ENCODE peak calls at places on chromosomes 13 and 19, in six cellular contexts. One of them, this sample, is unnamed.

GRCh38 chr19:12969292-12969988 is at the start of gene DAND5:
- DNase-seq in ovary: no peak
- DNase-seq in CD8-positive, alpha-beta memory T cell: no peak
- DNase-seq in adrenal gland: peak; percentile 78
- DNase-seq in IMR-90: no peak
- DNase-seq in fibroblast of lung: no peak
- DNase-seq in this sample: no peak

GRCh38 chr19:6232567-6232966 is 47.2 kb downstream of the MLLT1 start:
- DNase-seq in adrenal gland: no peak
- DNase-seq in ovary: peak; percentile 26
- DNase-seq in fibroblast of lung: peak; percentile 94
- DNase-seq in CD8-positive, alpha-beta memory T cell: no peak
- DNase-seq in IMR-90: peak; percentile 88
- DNase-seq in this sample: no peak

GRCh38 chr13:21365574-21365973 is 93.5 kb downstream of the ZDHHC20 start:
- DNase-seq in fibroblast of lung: no peak
- DNase-seq in adrenal gland: no peak
- DNase-seq in ovary: no peak
- DNase-seq in CD8-positive, alpha-beta memory T cell: peak; percentile 31
- DNase-seq in IMR-90: no peak
- DNase-seq in this sample: no peak

GRCh38 chr13:50911051-50911690 is 1.6 kb downstream of the RNASEH2B start:
- DNase-seq in IMR-90: no peak
- DNase-seq in fibroblast of lung: peak; percentile 7
- DNase-seq in adrenal gland: no peak
- DNase-seq in CD8-positive, alpha-beta memory T cell: peak; percentile 26
- DNase-seq in ovary: no peak
- DNase-seq in this sample: no peak

GRCh38 chr19:42048992-42049391 is 21.0 kb downstream of the GRIK5 start:
- DNase-seq in ovary: no peak
- DNase-seq in IMR-90: no peak
- DNase-seq in CD8-positive, alpha-beta memory T cell: no peak
- DNase-seq in adrenal gland: no peak
- DNase-seq in fibroblast of lung: no peak
- DNase-seq in this sample: no peak

GRCh38 chr13:85521586-85521985 is 277.6 kb downstream of the SLITRK6 start:
- DNase-seq in CD8-positive, alpha-beta memory T cell: no peak
- DNase-seq in adrenal gland: no peak
- DNase-seq in IMR-90: no peak
- DNase-seq in fibroblast of lung: no peak
- DNase-seq in ovary: no peak
- DNase-seq in this sample: no peak

GRCh38 chr13:108915095-108915633 is 285.8 kb downstream of the MYO16 start:
- DNase-seq in ovary: no peak
- DNase-seq in adrenal gland: peak; percentile 42
- DNase-seq in CD8-positive, alpha-beta memory T cell: no peak
- DNase-seq in IMR-90: peak; percentile 50
- DNase-seq in fibroblast of lung: peak; percentile 35
- DNase-seq in this sample: no peak

GRCh38 chr19:18477042-18477760 is 39.3 kb upstream of the ISYNA1 start:
- DNase-seq in ovary: no peak
- DNase-seq in CD8-positive, alpha-beta memory T cell: no peak
- DNase-seq in IMR-90: no peak
- DNase-seq in adrenal gland: no peak
- DNase-seq in fibroblast of lung: no peak
- DNase-seq in this sample: no peak

GRCh38 chr19:21022996-21023395 is 2.5 kb downstream of the ZNF430 start:
- DNase-seq in adrenal gland: no peak
- DNase-seq in IMR-90: peak; percentile 66
- DNase-seq in fibroblast of lung: peak; percentile 85
- DNase-seq in CD8-positive, alpha-beta memory T cell: no peak
- DNase-seq in ovary: no peak
- DNase-seq in this sample: no peak

GRCh38 chr13:95184317-95184716 is 116.9 kb downstream of the ABCC4 start:
- DNase-seq in IMR-90: no peak
- DNase-seq in fibroblast of lung: no peak
- DNase-seq in adrenal gland: no peak
- DNase-seq in ovary: no peak
- DNase-seq in CD8-positive, alpha-beta memory T cell: no peak
- DNase-seq in this sample: no peak

GRCh38 chr13:111325941-111326620 is 5.6 kb downstream of the TEX29 start:
- DNase-seq in CD8-positive, alpha-beta memory T cell: no peak
- DNase-seq in fibroblast of lung: no peak
- DNase-seq in IMR-90: no peak
- DNase-seq in adrenal gland: no peak
- DNase-seq in ovary: no peak
- DNase-seq in this sample: no peak

DNA sequence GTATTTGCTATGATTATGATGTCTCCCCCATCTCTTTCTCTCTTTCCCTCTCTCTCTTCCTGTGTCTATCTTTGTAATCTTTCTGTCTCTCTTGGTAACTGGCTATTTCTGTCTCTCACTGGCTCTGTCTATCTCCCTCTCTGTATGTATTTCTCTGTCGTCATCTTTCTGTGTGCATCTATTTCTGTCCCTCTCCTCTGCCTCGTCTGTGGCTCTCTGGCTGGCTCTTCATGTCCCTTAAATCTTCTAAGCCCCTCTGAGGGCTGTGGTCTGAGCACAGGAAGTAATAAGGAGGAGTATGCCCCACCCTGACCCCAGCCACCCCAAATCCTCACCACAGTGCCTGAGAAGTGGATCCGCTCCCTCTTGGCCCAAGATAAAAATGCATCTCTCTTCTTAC is 104.4 kb downstream of the DNAJC15 start:
- DNase-seq in adrenal gland: no peak
- DNase-seq in fibroblast of lung: no peak
- DNase-seq in CD8-positive, alpha-beta memory T cell: peak; percentile 5
- DNase-seq in IMR-90: no peak
- DNase-seq in ovary: no peak
- DNase-seq in this sample: no peak
- H3K4me3 ChIP-seq in adrenal gland: no peak overlapping the region
- H3K4me3 ChIP-seq in fibroblast of lung: no peak overlapping the region
- H3K4me3 ChIP-seq in CD8-positive, alpha-beta memory T cell: no peak overlapping the region
- H3K4me3 ChIP-seq in IMR-90: no peak overlapping the region
- H3K4me3 ChIP-seq in ovary: no peak overlapping the region
- H3K4me3 ChIP-seq in this sample: no peak overlapping the region

GRCh38 chr19:2762783-2763496 is 20.1 kb downstream of the SGTA start:
- DNase-seq in adrenal gland: no peak
- DNase-seq in ovary: no peak
- DNase-seq in IMR-90: no peak
- DNase-seq in CD8-positive, alpha-beta memory T cell: no peak
- DNase-seq in fibroblast of lung: no peak
- DNase-seq in this sample: peak; percentile 63

GRCh38 chr19:2766594-2767372 is 16.3 kb downstream of the SGTA start:
- DNase-seq in fibroblast of lung: no peak
- DNase-seq in IMR-90: no peak
- DNase-seq in adrenal gland: no peak
- DNase-seq in CD8-positive, alpha-beta memory T cell: no peak
- DNase-seq in ovary: no peak
- DNase-seq in this sample: no peak

GRCh38 chr19:2765376-2765775 is 17.7 kb downstream of the SGTA start:
- DNase-seq in ovary: no peak
- DNase-seq in adrenal gland: no peak
- DNase-seq in fibroblast of lung: no peak
- DNase-seq in CD8-positive, alpha-beta memory T cell: no peak
- DNase-seq in IMR-90: no peak
- DNase-seq in this sample: peak; percentile 36

GRCh38 chr19:2763687-2764086 is 19.4 kb downstream of the SGTA start:
- DNase-seq in ovary: no peak
- DNase-seq in CD8-positive, alpha-beta memory T cell: no peak
- DNase-seq in IMR-90: no peak
- DNase-seq in fibroblast of lung: no peak
- DNase-seq in adrenal gland: no peak
- DNase-seq in this sample: no peak

DNA sequence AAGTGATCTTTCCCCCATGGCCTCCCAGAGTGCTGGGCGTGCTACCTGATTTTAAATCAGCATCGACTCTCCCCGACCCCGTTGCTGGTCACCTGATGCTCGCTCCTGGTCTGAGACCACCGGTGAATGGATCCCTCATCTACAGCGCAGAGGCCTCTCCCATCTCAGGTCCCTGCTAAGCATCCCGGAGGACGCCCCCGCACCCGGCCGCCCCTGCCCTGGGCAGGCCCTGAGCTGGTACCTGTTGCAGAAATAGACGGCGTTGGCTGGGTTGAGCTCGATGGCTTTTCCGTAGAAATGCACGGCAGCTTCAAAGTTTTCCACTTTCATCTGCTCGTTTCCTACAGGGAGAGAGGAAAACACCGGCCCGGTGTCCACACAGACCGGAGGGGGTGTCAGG is 18.1 kb downstream of the SGTA start:
- DNase-seq in fibroblast of lung: no peak
- DNase-seq in adrenal gland: no peak
- DNase-seq in CD8-positive, alpha-beta memory T cell: no peak
- DNase-seq in IMR-90: no peak
- DNase-seq in ovary: no peak
- DNase-seq in this sample: no peak
- H3K36me3 ChIP-seq in fibroblast of lung: peaks cover 16% of the 10 kb centered on the region
- H3K36me3 ChIP-seq in adrenal gland: no peaks in the 10 kb centered on the region
- H3K36me3 ChIP-seq in CD8-positive, alpha-beta memory T cell: peaks cover 10% of the 10 kb centered on the region
- H3K36me3 ChIP-seq in IMR-90: peaks cover 65% of the 10 kb centered on the region
- H3K36me3 ChIP-seq in ovary: no peaks in the 10 kb centered on the region
- H3K36me3 ChIP-seq in this sample: peaks cover 11% of the 10 kb centered on the region

DNA sequence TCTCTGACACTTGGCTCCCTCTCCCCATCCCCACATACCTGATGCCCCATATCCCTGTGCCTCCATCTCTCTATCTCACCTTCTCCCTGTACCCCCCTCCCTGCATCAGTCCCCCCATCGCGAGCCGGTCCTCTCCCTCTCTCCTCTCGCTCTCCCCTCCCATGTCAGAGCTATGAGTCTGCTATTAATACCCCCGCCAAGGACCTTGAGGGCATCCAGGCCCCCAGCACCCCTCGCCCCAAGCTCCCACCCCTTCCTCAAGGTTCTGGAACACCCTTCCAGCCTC is 1.6 kb downstream of the GRIN2D start:
- DNase-seq in adrenal gland: no peak
- DNase-seq in IMR-90: no peak
- DNase-seq in ovary: no peak
- DNase-seq in CD8-positive, alpha-beta memory T cell: no peak
- DNase-seq in fibroblast of lung: no peak
- DNase-seq in this sample: peak; percentile 64
- H3K27me3 ChIP-seq in adrenal gland: peaks cover 40% of the 10 kb centered on the region
- H3K27me3 ChIP-seq in IMR-90: peaks cover 54% of the 10 kb centered on the region
- H3K27me3 ChIP-seq in ovary: peaks cover 2% of the 10 kb centered on the region
- H3K27me3 ChIP-seq in CD8-positive, alpha-beta memory T cell: peaks cover 29% of the 10 kb centered on the region
- H3K27me3 ChIP-seq in fibroblast of lung: peaks cover 32% of the 10 kb centered on the region
- H3K27me3 ChIP-seq in this sample: peaks cover 53% of the 10 kb centered on the region

DNA sequence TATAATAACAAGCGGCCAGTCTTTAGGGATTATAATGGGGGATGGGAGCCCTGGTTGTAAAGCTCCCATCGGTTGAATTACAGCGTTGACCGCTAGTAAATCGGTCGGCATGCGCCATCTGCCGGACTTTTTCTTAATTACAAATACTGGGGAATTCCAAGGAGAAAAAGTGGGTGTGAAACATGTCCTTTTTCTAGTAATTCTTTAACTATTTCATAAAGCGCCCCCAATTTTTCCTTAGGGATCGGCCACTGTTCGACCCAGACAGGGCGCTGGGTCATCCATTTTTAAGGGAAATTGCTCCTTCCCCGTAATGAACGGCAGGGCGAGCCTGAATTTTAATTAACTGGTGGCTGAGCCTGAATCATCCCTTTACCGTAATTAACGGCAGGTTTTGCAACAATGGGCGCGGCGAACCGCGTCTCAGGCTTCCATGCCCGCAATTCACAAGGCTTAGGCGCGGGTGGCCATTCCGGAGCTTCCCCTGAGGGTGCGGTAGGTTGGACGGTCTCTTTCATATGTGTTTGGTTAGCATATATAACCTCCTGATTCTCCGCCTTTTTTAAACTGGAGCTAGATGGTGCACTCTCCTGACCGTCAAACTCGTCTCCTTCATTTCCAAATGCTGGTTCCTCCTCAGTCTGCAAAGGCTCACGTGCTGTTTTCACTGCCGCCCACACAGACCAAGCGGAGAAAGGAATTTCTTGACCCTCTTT is 30.2 kb upstream of the EVI5L start:
- DNase-seq in IMR-90: peak; percentile 81
- DNase-seq in adrenal gland: peak; percentile 85
- DNase-seq in ovary: peak; percentile 60
- DNase-seq in CD8-positive, alpha-beta memory T cell: peak; percentile 44
- DNase-seq in fibroblast of lung: peak; percentile 55
- DNase-seq in this sample: peak; percentile 81
- H3K4me3 ChIP-seq in IMR-90: peak overlapping the region; percentile 20
- H3K4me3 ChIP-seq in adrenal gland: no peak overlapping the region
- H3K4me3 ChIP-seq in ovary: no peak overlapping the region
- H3K4me3 ChIP-seq in CD8-positive, alpha-beta memory T cell: no peak overlapping the region
- H3K4me3 ChIP-seq in fibroblast of lung: peak overlapping the region; percentile 42
- H3K4me3 ChIP-seq in this sample: peak overlapping the region; percentile 6

GRCh38 chr19:32921624-32922023 is 50.1 kb downstream of the CEP89 start:
- DNase-seq in fibroblast of lung: no peak
- DNase-seq in IMR-90: no peak
- DNase-seq in CD8-positive, alpha-beta memory T cell: no peak
- DNase-seq in adrenal gland: no peak
- DNase-seq in ovary: no peak
- DNase-seq in this sample: no peak
- H3K36me3 ChIP-seq in fibroblast of lung: peaks cover 5% of the 10 kb centered on the region
- H3K36me3 ChIP-seq in IMR-90: peaks cover 24% of the 10 kb centered on the region
- H3K36me3 ChIP-seq in CD8-positive, alpha-beta memory T cell: no peaks in the 10 kb centered on the region
- H3K36me3 ChIP-seq in adrenal gland: no peaks in the 10 kb centered on the region
- H3K36me3 ChIP-seq in ovary: no peaks in the 10 kb centered on the region
- H3K36me3 ChIP-seq in this sample: peaks cover 1% of the 10 kb centered on the region

GRCh38 chr19:35847911-35848310 is 4.4 kb downstream of the NPHS1 start:
- DNase-seq in adrenal gland: no peak
- DNase-seq in fibroblast of lung: no peak
- DNase-seq in ovary: no peak
- DNase-seq in CD8-positive, alpha-beta memory T cell: no peak
- DNase-seq in IMR-90: no peak
- DNase-seq in this sample: peak; percentile 43
- H3K27me3 ChIP-seq in adrenal gland: peaks cover 79% of the 10 kb centered on the region
- H3K27me3 ChIP-seq in fibroblast of lung: peaks cover 33% of the 10 kb centered on the region
- H3K27me3 ChIP-seq in ovary: no peaks in the 10 kb centered on the region
- H3K27me3 ChIP-seq in CD8-positive, alpha-beta memory T cell: peaks cover 32% of the 10 kb centered on the region
- H3K27me3 ChIP-seq in IMR-90: peaks cover 75% of the 10 kb centered on the region
- H3K27me3 ChIP-seq in this sample: peaks cover 62% of the 10 kb centered on the region

GRCh38 chr19:862529-863304 is 3.3 kb downstream of the CFD start:
- DNase-seq in IMR-90: peak; percentile 17
- DNase-seq in ovary: peak; percentile 80
- DNase-seq in adrenal gland: peak; percentile 82
- DNase-seq in CD8-positive, alpha-beta memory T cell: peak; percentile 77
- DNase-seq in fibroblast of lung: peak; percentile 37
- DNase-seq in this sample: peak; percentile 96
- H3K4me3 ChIP-seq in IMR-90: no peak overlapping the region
- H3K4me3 ChIP-seq in ovary: no peak overlapping the region
- H3K4me3 ChIP-seq in adrenal gland: no peak overlapping the region
- H3K4me3 ChIP-seq in CD8-positive, alpha-beta memory T cell: peak overlapping the region; percentile 19
- H3K4me3 ChIP-seq in fibroblast of lung: no peak overlapping the region
- H3K4me3 ChIP-seq in this sample: peak overlapping the region; percentile 50

DNA sequence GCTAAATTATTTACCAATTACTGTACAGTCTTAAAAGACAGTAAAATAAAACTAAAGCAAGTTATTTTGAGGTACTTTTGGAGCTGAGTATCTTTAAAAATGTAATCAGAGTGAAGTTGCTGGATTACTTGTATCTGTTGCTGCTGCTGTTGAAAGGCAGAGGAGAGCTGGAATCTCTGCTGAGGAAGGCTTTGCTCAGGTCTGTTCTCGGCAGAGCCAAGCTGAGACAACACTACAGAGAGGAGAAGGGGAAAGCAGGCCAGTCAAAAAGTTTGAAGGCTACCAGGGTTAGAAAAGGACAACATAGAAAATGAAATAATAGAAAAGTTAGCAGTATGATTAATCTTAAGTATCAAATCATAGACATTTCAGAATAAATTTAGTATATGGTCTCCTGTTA is 9.8 kb downstream of the EXOSC8 start:
- DNase-seq in IMR-90: no peak
- DNase-seq in adrenal gland: no peak
- DNase-seq in ovary: no peak
- DNase-seq in fibroblast of lung: no peak
- DNase-seq in CD8-positive, alpha-beta memory T cell: no peak
- DNase-seq in this sample: no peak
- H3K36me3 ChIP-seq in IMR-90: peaks cover 27% of the 10 kb centered on the region
- H3K36me3 ChIP-seq in adrenal gland: no peaks in the 10 kb centered on the region
- H3K36me3 ChIP-seq in ovary: no peaks in the 10 kb centered on the region
- H3K36me3 ChIP-seq in fibroblast of lung: peaks cover 7% of the 10 kb centered on the region
- H3K36me3 ChIP-seq in CD8-positive, alpha-beta memory T cell: peaks cover 41% of the 10 kb centered on the region
- H3K36me3 ChIP-seq in this sample: peaks cover 24% of the 10 kb centered on the region